ENCODE peak calls at places on chromosomes 7 and 10, in five cellular contexts. Z is CD4-positive, alpha-beta T cell; G is RWPE1; I is fibroblast of pulmonary artery; D is hepatocyte. N is an unnamed sample.

GRCh38 chr7:10122573-10123100 is 851.0 kb upstream of the PHF14 start:
- DNase-seq in I (peak; percentile 13), Z (no peak), D (peak; percentile 49), G (no peak), N (no peak)

GRCh38 chr10:122243560-122243959 is 27.5 kb upstream of the BTBD16 start:
- DNase-seq in I (no peak), Z (no peak), G (no peak), D (no peak), N (no peak)

GRCh38 chr7:95317546-95317945 is 6.8 kb downstream of the PON1 start:
- DNase-seq in G (no peak), D (no peak), I (peak; percentile 11), Z (no peak), N (no peak)

GRCh38 chr10:11706911-11707567 is 35.1 kb upstream of the ECHDC3 start:
- DNase-seq in Z (no peak), I (no peak), D (no peak), G (no peak), N (no peak)

GRCh38 chr7:89837515-89837914 is 316.8 kb upstream of the STEAP1 start:
- DNase-seq in I (peak; percentile 7), D (no peak), Z (no peak), G (no peak), N (no peak)

GRCh38 chr7:100007887-100008286 is 7.5 kb upstream of the ZKSCAN1 start:
- DNase-seq in D (no peak), G (no peak), I (no peak), Z (no peak), N (no peak)

GRCh38 chr10:69908071-69908470 is 106.4 kb downstream of the COL13A1 start:
- DNase-seq in G (no peak), Z (no peak), D (no peak), I (no peak), N (no peak)

GRCh38 chr10:79090134-79090803 is 21.5 kb downstream of the ZMIZ1 start:
- DNase-seq in D (no peak), G (no peak), I (peak; percentile 58), Z (no peak), N (no peak)

GRCh38 chr10:30028006-30028441 is 31.4 kb downstream of the JCAD start:
- DNase-seq in Z (peak; percentile 9), D (peak; percentile 27), G (no peak), I (peak; percentile 51), N (peak; percentile 23)

GRCh38 chr7:51035696-51036095 is 253.0 kb upstream of the GRB10 start:
- DNase-seq in G (no peak), I (peak; percentile 45), Z (no peak), D (no peak), N (no peak)

GRCh38 chr7:5183899-5184298 is 6.1 kb upstream of the WIPI2 start:
- DNase-seq in I (no peak), Z (no peak), G (no peak), D (no peak), N (no peak)

GRCh38 chr7:40644454-40645188 is 509.8 kb downstream of the SUGCT start:
- DNase-seq in D (no peak), G (no peak), I (peak; percentile 21), Z (no peak), N (no peak)

GRCh38 chr7:6656413-6656812 is 19.3 kb downstream of the ZNF316 start:
- DNase-seq in I (no peak), D (no peak), G (no peak), Z (no peak), N (no peak)

GRCh38 chr7:151063212-151063561 is 3.8 kb downstream of the SLC4A2 start:
- DNase-seq in Z (no peak), I (peak; percentile 60), D (peak; percentile 72), G (no peak), N (no peak)

GRCh38 chr7:1667566-1668485 is 2.3 kb upstream of the ELFN1 start:
- DNase-seq in G (no peak), D (peak; percentile 46), Z (no peak), I (no peak), N (no peak)

GRCh38 chr10:31604646-31605170 is 285.7 kb downstream of the ZEB1 start:
- DNase-seq in Z (no peak), I (no peak), D (no peak), G (no peak), N (no peak)

GRCh38 chr10:3625959-3626751 is 158.9 kb downstream of the KLF6 start:
- DNase-seq in D (no peak), G (no peak), I (peak; percentile 49), Z (no peak), N (no peak)

GRCh38 chr7:148838905-148839304 is 45.2 kb downstream of the EZH2 start:
- DNase-seq in Z (no peak), G (no peak), D (no peak), I (no peak), N (no peak)

GRCh38 chr7:57403601-57404342 is 46.2 kb upstream of the ZNF716 start:
- DNase-seq in Z (no peak), D (no peak), I (no peak), G (no peak), N (no peak)

GRCh38 chr10:9222917-9223316 is 1168.4 kb downstream of the GATA3 start:
- DNase-seq in Z (no peak), D (no peak), I (peak; percentile 22), G (no peak), N (no peak)

GRCh38 chr10:32795598-32796183 is 162.3 kb downstream of the ITGB1 start:
- DNase-seq in I (peak; percentile 57), G (peak; percentile 15), D (peak; percentile 38), Z (no peak), N (no peak)

GRCh38 chr10:103481974-103482531 is 3.0 kb upstream of the CALHM3 start:
- DNase-seq in Z (no peak), D (peak; percentile 74), G (peak; percentile 63), I (peak; percentile 88), N (no peak)

GRCh38 chr10:131574363-131574706 is 262.8 kb upstream of the TCERG1L start:
- DNase-seq in D (no peak), Z (no peak), I (no peak), G (no peak), N (no peak)

GRCh38 chr10:44278669-44279337 is 106.1 kb downstream of the CXCL12 start:
- DNase-seq in I (no peak), D (no peak), G (no peak), Z (no peak), N (no peak)

GRCh38 chr10:6271663-6272062 is 68.9 kb downstream of the PFKFB3 start:
- DNase-seq in D (no peak), Z (no peak), G (no peak), I (no peak), N (no peak)

GRCh38 chr10:34786464-34786863 is 28.6 kb downstream of the PARD3 start:
- DNase-seq in D (no peak), G (no peak), I (no peak), Z (no peak), N (no peak)

GRCh38 chr10:47152861-47153349 is 147.1 kb upstream of the GDF10 start:
- DNase-seq in I (peak; percentile 65), D (no peak), Z (no peak), G (peak; percentile 51), N (no peak)
- TF ChIP-seq CTCF in I (peak; percentile 53), D (no peak), Z (peak; percentile 27), G (peak; percentile 22), N (no peak)

GRCh38 chr7:56092789-56093531 is at the start of gene PHKG1:
- DNase-seq in Z (no peak), G (peak; percentile 66), I (peak; percentile 87), D (no peak), N (no peak)
- TF ChIP-seq CTCF in Z (no peak), G (peak; percentile 79), I (peak; percentile 69), D (peak; percentile 35), N (no peak)

DNA sequence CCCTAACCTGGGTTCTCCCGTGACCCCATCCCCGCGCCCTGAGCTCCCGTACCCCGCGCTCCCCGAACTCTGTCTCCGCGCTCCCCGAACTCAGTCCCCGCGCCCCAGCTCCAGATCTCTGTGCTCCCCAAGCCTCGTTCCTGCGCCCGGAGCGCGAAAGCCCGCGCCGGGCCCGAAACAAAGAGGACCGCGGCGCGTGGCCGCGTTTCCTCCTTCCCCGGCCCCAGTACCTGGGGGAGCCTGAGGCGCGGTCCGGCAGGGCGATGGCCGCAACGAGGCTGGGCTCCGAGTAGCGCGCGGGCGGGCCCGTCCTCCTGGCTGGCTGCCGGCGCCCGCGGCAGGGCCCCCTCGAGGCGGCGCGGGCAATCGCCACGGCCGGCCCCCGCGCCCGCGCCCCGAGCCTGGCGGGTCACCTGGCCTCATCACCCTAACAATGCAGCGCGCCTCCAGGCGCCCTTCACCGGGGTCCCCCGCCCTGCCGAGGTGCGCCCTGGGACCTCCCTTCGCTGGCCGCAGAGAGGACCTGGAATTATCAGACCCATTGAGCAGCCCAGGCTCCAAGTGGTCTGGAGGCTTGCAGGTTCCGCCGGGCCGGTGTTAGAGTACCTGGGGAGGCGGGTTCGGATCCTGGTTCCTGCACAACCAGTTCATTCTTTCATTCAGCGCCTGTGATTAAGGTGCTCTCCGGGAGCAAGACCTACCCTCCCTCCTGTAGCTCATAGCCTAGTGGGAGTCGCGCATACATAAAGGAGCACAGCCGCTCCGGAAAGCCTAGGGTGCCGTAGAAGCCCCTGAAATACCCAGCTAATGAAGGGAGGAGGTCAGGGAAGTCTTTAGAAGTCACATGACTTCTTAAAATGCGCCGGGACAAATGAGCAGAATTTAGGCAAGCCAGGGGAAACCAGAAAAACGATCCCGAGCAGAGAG is at the start of gene TNS3:
- DNase-seq in Z (no peak), I (peak; percentile 51), D (peak; percentile 85), G (peak; percentile 60), N (no peak)
- TF ChIP-seq CTCF in Z (no peak), I (no peak), D (peak; percentile 5), G (peak; percentile 78), N (no peak)

GRCh38 chr10:43160919-43161251 is 22.6 kb downstream of the CSGALNACT2 start:
- DNase-seq in I (no peak), Z (no peak), D (no peak), G (no peak), N (no peak)

GRCh38 chr10:43155716-43156115 is 17.5 kb downstream of the CSGALNACT2 start:
- DNase-seq in Z (no peak), D (no peak), G (no peak), I (no peak), N (no peak)

GRCh38 chr10:43160067-43160918 is 22.0 kb downstream of the CSGALNACT2 start:
- DNase-seq in G (peak; percentile 26), I (peak; percentile 71), Z (no peak), D (no peak), N (no peak)

GRCh38 chr10:43155221-43155620 is 17.0 kb downstream of the CSGALNACT2 start:
- DNase-seq in I (no peak), Z (no peak), D (no peak), G (no peak), N (no peak)

DNA sequence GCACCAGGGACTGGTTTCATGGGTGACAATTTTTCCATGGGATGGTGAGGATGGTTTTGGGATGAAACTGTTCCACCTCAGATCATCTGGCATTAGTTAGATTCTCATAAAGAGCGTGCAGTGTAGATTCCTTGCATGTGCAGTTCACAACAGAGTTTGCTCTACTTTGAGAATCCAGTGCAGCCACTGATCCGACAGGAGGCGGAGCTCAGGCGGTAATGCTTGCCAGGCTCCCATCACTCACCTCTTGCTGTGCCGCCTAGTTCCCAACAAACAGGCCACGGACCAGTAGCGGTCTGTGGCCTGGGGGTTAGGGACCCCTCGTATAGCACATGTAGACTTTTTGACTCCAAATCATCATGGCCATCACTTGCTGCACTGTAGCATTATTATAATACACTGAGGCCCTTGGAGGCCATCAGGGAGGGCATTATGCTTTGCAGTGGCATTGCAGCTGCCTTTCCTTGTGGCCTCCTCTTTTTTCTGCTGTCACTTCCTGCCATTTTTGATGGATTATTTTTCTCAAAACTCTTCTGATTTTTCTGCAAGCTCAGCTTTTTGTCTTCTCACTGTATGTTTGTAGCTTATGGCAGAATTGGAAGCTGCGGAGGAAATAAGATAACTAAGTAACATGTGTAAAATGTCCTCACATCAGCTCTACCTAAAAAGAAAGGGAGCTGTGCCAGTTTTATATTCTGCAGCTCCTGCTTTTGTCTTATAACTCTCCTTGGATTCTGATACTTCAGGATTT is 18.5 kb downstream of the CSGALNACT2 start:
- DNase-seq in Z (no peak), D (no peak), G (no peak), I (no peak), N (no peak)
- TF ChIP-seq CTCF in Z (no peak), D (no peak), G (no peak), I (no peak), N (no peak)

GRCh38 chr7:117871778-117872538 is 1.3 kb downstream of the CTTNBP2 start:
- DNase-seq in D (peak; percentile 42), I (no peak), G (no peak), Z (no peak), N (no peak)
- TF ChIP-seq CTCF in D (no peak), I (no peak), G (no peak), Z (no peak), N (no peak)

N was measured in natural killer cell.